ENCODE peak calls at places on chromosomes 3 and 15, in six cellular contexts. U, C, E, Y, K and Q are unnamed samples. For H3K4me1, the result is how much of the 10 kb centered on the place peaks cover.

GRCh38 chr3:171654809-171655208 is 155.5 kb downstream of the PLD1 start:
- DNase-seq in C (no peak), K (no peak), E (peak), Y (no peak), U (peak), Q (no peak)

GRCh38 chr3:194602580-194603300 is 30.5 kb downstream of the TMEM44 start:
- DNase-seq in C (no peak), K (no peak), U (no peak), Y (no peak), E (no peak), Q (no peak)

GRCh38 chr3:181565416-181565815 is 146.3 kb upstream of the SOX2 start:
- DNase-seq in Y (no peak), U (no peak), E (no peak), C (no peak), K (no peak), Q (no peak)

GRCh38 chr3:24340966-24341365 is 153.7 kb downstream of the THRB start:
- DNase-seq in C (no peak), U (no peak), K (no peak), E (no peak), Y (no peak), Q (no peak)

GRCh38 chr3:156816091-156816793 is 9.9 kb upstream of the LEKR1 start:
- DNase-seq in E (peak), Y (peak), C (no peak), K (peak), U (peak), Q (peak)

GRCh38 chr15:69979269-69979668 is 118.4 kb downstream of the TLE3 start:
- DNase-seq in Y (no peak), E (no peak), K (peak), U (no peak), C (no peak), Q (no peak)

GRCh38 chr15:33195283-33195682 is 769 bp upstream of the FMN1 start:
- DNase-seq in Y (no peak), U (no peak), K (no peak), E (no peak), C (no peak), Q (no peak)

GRCh38 chr3:151230644-151231043 is 27.6 kb upstream of the GPR171 start:
- DNase-seq in C (no peak), U (no peak), K (no peak), E (no peak), Y (no peak), Q (no peak)

GRCh38 chr15:68340711-68341671 is 63.4 kb downstream of the FEM1B start:
- DNase-seq in K (no peak), Y (no peak), C (no peak), U (no peak), E (no peak), Q (no peak)

GRCh38 chr3:179308006-179308405 is 14.8 kb upstream of the ZNF639 start:
- DNase-seq in K (no peak), E (no peak), C (no peak), Y (no peak), U (no peak), Q (no peak)

GRCh38 chr3:163785693-163786092 is 1292.6 kb downstream of the SI start:
- DNase-seq in E (no peak), C (no peak), U (no peak), Y (no peak), K (peak), Q (no peak)

GRCh38 chr3:5330152-5330810 is 142.8 kb downstream of the EDEM1 start:
- DNase-seq in K (peak), Y (no peak), U (no peak), E (no peak), C (peak), Q (no peak)

GRCh38 chr15:55461447-55461846 is 46.6 kb downstream of the DNAAF4 start:
- DNase-seq in K (no peak), Y (no peak), U (no peak), E (no peak), C (no peak), Q (no peak)

GRCh38 chr15:25790003-25790660 is 73.0 kb downstream of the ATP10A start:
- DNase-seq in Y (no peak), U (peak), E (peak), K (no peak), C (no peak), Q (no peak)

GRCh38 chr15:52559583-52559982 is 9.2 kb downstream of the ARPP19 start:
- DNase-seq in U (no peak), C (no peak), Y (no peak), K (no peak), E (no peak), Q (no peak)

GRCh38 chr3:136818851-136819783 is at the start of gene SLC35G2:
- DNase-seq in Y (peak), E (peak), K (peak), C (no peak), U (peak), Q (peak)

GRCh38 chr3:143358155-143358792 is 238.7 kb downstream of the CHST2 start:
- DNase-seq in C (no peak), U (no peak), Y (no peak), E (no peak), K (no peak), Q (no peak)

GRCh38 chr3:124565013-124565412 is 165.2 kb upstream of the UMPS start:
- DNase-seq in C (no peak), E (no peak), U (peak), Y (peak), K (peak), Q (peak)

GRCh38 chr3:156668073-156668763 is 6.2 kb upstream of the TIPARP start:
- DNase-seq in E (no peak), K (no peak), U (no peak), Y (no peak), C (no peak), Q (no peak)

GRCh38 chr3:181700168-181701087 is 11.3 kb upstream of the SOX2 start:
- DNase-seq in K (peak), C (no peak), U (no peak), E (peak), Y (peak), Q (no peak)

GRCh38 chr15:35771878-35772442 is 226.0 kb upstream of the DPH6 start:
- DNase-seq in Y (no peak), C (no peak), K (no peak), U (no peak), E (no peak), Q (no peak)

GRCh38 chr15:83999396-84000120 is 236.0 kb upstream of the GOLGA6L4 start:
- DNase-seq in Y (no peak), E (no peak), K (no peak), U (no peak), C (no peak), Q (no peak)

GRCh38 chr3:178174201-178174880 is 361.9 kb upstream of the KCNMB2 start:
- DNase-seq in C (no peak), K (no peak), E (no peak), U (no peak), Y (no peak), Q (no peak)

GRCh38 chr15:42082832-42083604 is 11.3 kb downstream of the PLA2G4D start:
- DNase-seq in U (no peak), K (no peak), Y (no peak), C (no peak), E (no peak), Q (no peak)

GRCh38 chr3:24583004-24583403 is 88.4 kb upstream of the THRB start:
- DNase-seq in K (peak), Y (no peak), U (no peak), C (no peak), E (no peak), Q (no peak)

GRCh38 chr3:148911597-148911996 is 46.5 kb downstream of the CPA3 start:
- DNase-seq in K (no peak), C (no peak), U (no peak), Y (no peak), E (no peak), Q (no peak)

GRCh38 chr15:81336568-81336967 is 12.6 kb upstream of the STARD5 start:
- DNase-seq in Y (no peak), E (no peak), C (no peak), U (no peak), K (peak), Q (no peak)

GRCh38 chr3:125401402-125401801 is 26.3 kb upstream of the ZNF148 start:
- DNase-seq in K (no peak), Y (no peak), E (no peak), U (no peak), C (no peak), Q (no peak)

GRCh38 chr15:85312925-85313324 is 67.5 kb upstream of the AKAP13 start:
- DNase-seq in Y (no peak), C (no peak), K (no peak), E (no peak), U (no peak), Q (no peak)

GRCh38 chr3:64214002-64214696 is 11.1 kb downstream of the PRICKLE2 start:
- DNase-seq in U (peak), Y (peak), K (no peak), E (peak), C (no peak), Q (peak)

GRCh38 chr15:98954411-98954810 is 53.2 kb downstream of the PGPEP1L start:
- DNase-seq in C (no peak), E (peak), K (no peak), U (peak), Y (no peak), Q (no peak)

GRCh38 chr3:81985996-81986723 is 224.7 kb upstream of the GBE1 start:
- DNase-seq in U (no peak), Y (no peak), K (peak), C (no peak), E (no peak), Q (no peak)

GRCh38 chr3:152438706-152439105 is 170.0 kb downstream of the MBNL1 start:
- DNase-seq in K (no peak), U (no peak), C (no peak), Y (no peak), E (no peak), Q (no peak)

GRCh38 chr15:43519207-43519606 is 1.8 kb downstream of the MAP1A start:
- DNase-seq in U (no peak), E (no peak), K (no peak), Y (no peak), C (no peak), Q (no peak)

GRCh38 chr3:111668912-111669488 is 73.9 kb upstream of the ZBED2 start:
- DNase-seq in U (no peak), C (no peak), Y (no peak), E (no peak), K (peak), Q (no peak)

GRCh38 chr15:81955709-81956108 is 90.1 kb downstream of the MEX3B start:
- DNase-seq in Y (no peak), K (no peak), E (no peak), C (no peak), U (no peak), Q (no peak)

GRCh38 chr3:13668136-13668535 is 119.2 kb downstream of the FBLN2 start:
- DNase-seq in E (no peak), C (no peak), Y (no peak), K (no peak), U (no peak), Q (no peak)

GRCh38 chr3:24253336-24253735 is 241.3 kb downstream of the THRB start:
- DNase-seq in K (peak), E (no peak), C (no peak), Y (no peak), U (no peak), Q (no peak)

DNA sequence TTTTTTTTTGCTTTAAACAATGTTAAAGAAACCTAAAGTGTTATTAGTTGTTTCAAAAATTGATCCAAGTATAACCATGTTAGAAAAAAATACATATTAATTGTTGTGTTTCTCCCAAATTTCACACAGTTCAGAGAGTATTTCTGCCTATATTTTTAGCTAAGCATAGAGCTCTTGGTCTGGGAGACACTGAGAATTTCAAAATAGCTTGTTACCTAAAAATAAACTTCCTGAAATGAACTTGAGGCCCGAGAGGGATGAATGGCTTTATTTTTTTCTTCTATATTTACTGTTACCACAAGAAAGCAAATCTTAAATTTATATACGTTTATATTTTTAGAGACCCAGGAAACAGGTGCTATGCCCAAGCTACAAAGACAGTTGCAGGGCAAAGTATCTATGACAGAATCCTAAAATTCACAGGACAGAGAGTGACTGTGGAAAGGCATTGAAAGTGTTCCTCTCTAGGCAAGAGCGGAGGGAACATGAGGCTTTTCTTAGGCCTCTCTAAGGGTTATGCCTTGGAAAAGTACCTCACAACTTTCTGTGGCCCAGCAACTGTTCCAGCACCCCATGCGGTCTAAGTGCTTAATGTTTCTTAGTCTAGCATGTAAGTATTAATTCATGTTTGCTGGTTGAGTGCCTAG is 36.4 kb downstream of the TGFBR2 start:
- DNase-seq in Y (no peak), C (no peak), U (no peak), E (no peak), K (no peak), Q (no peak)
- H3K4me1 ChIP-seq in Y (under half), C (under half), U (under half), E (half or more), K (under half), Q (half or more)

DNA sequence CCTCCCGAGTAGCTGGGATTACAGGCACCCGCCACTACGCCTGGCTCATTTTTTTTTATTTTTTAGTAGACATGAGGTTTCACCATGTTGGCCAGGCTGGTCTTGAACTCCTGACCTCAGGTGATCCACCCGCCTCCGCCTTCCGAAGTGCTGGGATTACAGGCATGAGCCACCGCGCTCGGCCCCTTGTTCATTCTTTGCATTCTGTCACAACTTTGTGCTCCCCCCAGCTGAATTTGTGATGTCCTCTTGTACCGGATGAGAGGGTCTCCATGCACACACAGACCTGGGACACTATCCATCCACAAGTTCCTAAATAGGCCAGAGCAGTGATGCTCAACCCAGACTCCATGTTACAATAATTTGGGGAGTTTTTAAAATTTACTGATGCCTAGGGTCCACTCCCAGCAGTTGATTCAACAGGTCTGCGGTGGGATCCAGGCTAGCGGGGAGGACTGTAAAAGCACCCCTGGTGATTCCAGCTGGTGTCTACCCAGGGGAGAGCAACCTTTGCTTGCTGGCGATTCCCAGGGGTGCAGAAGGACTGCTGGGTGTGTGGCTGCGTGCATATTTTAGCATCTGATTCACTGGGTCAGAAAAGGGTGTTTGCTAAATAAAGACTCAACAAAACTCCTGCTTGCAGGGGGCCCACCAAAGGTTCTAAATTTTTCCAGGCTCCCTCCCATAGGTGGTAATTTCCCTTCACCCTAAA is 995 bp downstream of the RASSF1 start:
- DNase-seq in Y (no peak), K (no peak), C (no peak), U (no peak), E (no peak), Q (peak)
- H3K4me1 ChIP-seq in Y (under half), K (under half), C (under half), U (half or more), E (half or more), Q (half or more)

DNA sequence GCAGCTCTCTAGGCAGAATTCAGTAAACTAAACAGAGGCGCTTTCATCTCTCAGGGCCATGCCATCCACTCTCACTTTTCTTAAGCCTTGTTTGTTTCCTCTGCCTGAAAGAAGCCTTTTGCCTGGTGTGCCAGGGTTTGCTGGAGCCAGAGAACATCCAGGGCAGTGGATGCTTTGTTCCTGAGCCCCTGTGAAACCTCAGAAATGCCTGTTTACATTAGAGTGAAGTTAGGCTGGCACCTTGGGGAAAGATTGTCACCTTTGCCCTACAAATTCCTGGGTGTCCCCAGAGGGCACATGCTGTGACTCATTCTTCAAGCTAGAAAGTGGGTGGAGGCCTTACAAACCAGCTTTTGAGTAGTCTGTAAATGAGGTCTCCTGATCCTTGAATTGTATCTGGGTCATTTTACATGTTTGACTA is 10.7 kb upstream of the TRAK1 start:
- DNase-seq in Y (no peak), E (no peak), C (no peak), U (no peak), K (peak), Q (no peak)
- H3K4me1 ChIP-seq in Y (under half), E (half or more), C (under half), U (under half), K (under half), Q (under half)

GRCh38 chr15:62348528-62349087 is 183.5 kb upstream of the C2CD4B start:
- DNase-seq in E (no peak), C (no peak), K (no peak), U (no peak), Y (no peak), Q (no peak)
- H3K4me1 ChIP-seq in E (under half), C (under half), K (under half), U (under half), Y (under half), Q (under half)

GRCh38 chr3:55498520-55498919 is 11.4 kb upstream of the WNT5A start:
- DNase-seq in Y (no peak), U (no peak), K (no peak), E (no peak), C (no peak), Q (no peak)
- H3K4me1 ChIP-seq in Y (under half), U (under half), K (under half), E (under half), C (under half), Q (under half)

DNA sequence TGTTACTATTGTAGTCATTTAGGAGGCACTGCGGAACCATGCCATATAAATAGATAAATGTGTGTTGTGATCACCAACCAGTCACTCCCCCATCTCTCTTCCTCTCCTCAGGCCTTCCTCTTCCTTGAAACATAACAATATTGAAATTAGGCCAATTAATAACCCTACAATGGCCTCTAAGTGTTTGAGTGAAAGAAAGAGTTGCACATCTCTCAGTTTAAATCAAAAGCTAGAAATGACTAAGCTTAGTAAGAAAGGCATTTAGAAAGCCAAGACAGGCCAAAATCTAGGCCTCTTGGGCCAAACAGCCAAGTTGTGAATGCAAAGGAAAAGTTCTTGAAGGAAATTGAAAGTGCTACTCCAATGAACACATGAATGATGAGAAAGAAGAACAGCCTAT is 8.1 kb upstream of the DNASE1L3 start:
- DNase-seq in E (no peak), K (no peak), U (no peak), Y (no peak), C (no peak), Q (no peak)
- H3K4me1 ChIP-seq in E (under half), K (under half), U (under half), Y (under half), C (under half), Q (under half)

GRCh38 chr3:46068526-46068925 is 41.2 kb upstream of the XCR1 start:
- DNase-seq in C (no peak), U (no peak), K (no peak), Y (no peak), E (no peak), Q (no peak)
- H3K4me1 ChIP-seq in C (under half), U (under half), K (under half), Y (under half), E (under half), Q (under half)

GRCh38 chr15:56910801-56911200 is 7.6 kb upstream of the TCF12 start:
- DNase-seq in E (no peak), U (no peak), K (no peak), C (no peak), Y (no peak), Q (no peak)
- H3K4me1 ChIP-seq in E (under half), U (under half), K (under half), C (under half), Y (under half), Q (under half)

GRCh38 chr3:10189557-10190374 is 25.0 kb downstream of the IRAK2 start:
- DNase-seq in U (peak), Y (peak), K (peak), E (peak), C (peak), Q (peak)

GRCh38 chr3:10185804-10186762 is 21.4 kb downstream of the IRAK2 start:
- DNase-seq in U (no peak), Y (no peak), E (no peak), C (no peak), K (no peak), Q (no peak)

GRCh38 chr3:10187944-10188343 is 23.2 kb downstream of the IRAK2 start:
- DNase-seq in U (no peak), E (no peak), C (no peak), K (no peak), Y (no peak), Q (no peak)

GRCh38 chr3:10187295-10187876 is 22.7 kb downstream of the IRAK2 start:
- DNase-seq in Y (no peak), K (no peak), U (no peak), C (no peak), E (no peak), Q (no peak)

GRCh38 chr3:10188798-10189556 is 24.3 kb downstream of the IRAK2 start:
- DNase-seq in E (no peak), K (no peak), C (no peak), U (no peak), Y (no peak), Q (no peak)
- H3K4me1 ChIP-seq in E (half or more), K (half or more), C (half or more), U (half or more), Y (under half), Q (half or more)

GRCh38 chr3:11593318-11594034 is 50.2 kb downstream of the VGLL4 start:
- DNase-seq in E (no peak), C (no peak), K (no peak), U (no peak), Y (no peak), Q (no peak)
- H3K4me1 ChIP-seq in E (half or more), C (under half), K (under half), U (half or more), Y (under half), Q (under half)